ENCODE peak calls at places on chromosome 3, in seven cellular contexts. F is upper lobe of right lung, P is hepatocyte, R is HCT116, K is tibial nerve, S is A549, H is pancreas. X is an unnamed sample.

GRCh38 chr3:126447456-126448106 is 28.1 kb downstream of the ZXDC start:
- DNase-seq in S (no peak), F (peak; percentile 28), H (peak; percentile 17), K (no peak), P (no peak), R (no peak), X (no peak)

GRCh38 chr3:99845335-99845734 is 27.7 kb downstream of the CMSS1 start:
- DNase-seq in H (no peak), R (no peak), S (no peak), F (no peak), P (no peak), K (no peak), X (no peak)

GRCh38 chr3:134186391-134186790 is 64.3 kb downstream of the RYK start:
- DNase-seq in F (no peak), R (no peak), P (no peak), K (no peak), S (no peak), H (no peak), X (no peak)

GRCh38 chr3:46934508-46935167 is 41.9 kb downstream of the CCDC12 start:
- DNase-seq in R (no peak), K (no peak), P (peak; percentile 73), S (no peak), F (peak; percentile 78), H (no peak), X (peak; percentile 81)

GRCh38 chr3:23002846-23003800 is 200.0 kb upstream of the UBE2E2 start:
- DNase-seq in R (no peak), K (no peak), S (no peak), P (peak; percentile 23), H (no peak), F (no peak), X (peak; percentile 44)

GRCh38 chr3:187242900-187243299 is 45.6 kb downstream of the RTP1 start:
- DNase-seq in F (no peak), S (no peak), R (no peak), H (no peak), P (no peak), K (no peak), X (no peak)

GRCh38 chr3:196774191-196774820 is 34.6 kb downstream of the PAK2 start:
- DNase-seq in K (no peak), S (no peak), R (no peak), F (no peak), P (peak; percentile 43), H (no peak), X (no peak)

GRCh38 chr3:63251499-63251898 is 26.6 kb upstream of the SYNPR start:
- DNase-seq in F (no peak), H (no peak), S (no peak), K (no peak), P (no peak), R (no peak), X (no peak)

GRCh38 chr3:29152379-29152778 is 128.5 kb upstream of the RBMS3 start:
- DNase-seq in R (no peak), P (no peak), S (no peak), K (no peak), F (no peak), H (no peak), X (no peak)

GRCh38 chr3:46978985-46979944 is at the start of gene NBEAL2:
- DNase-seq in S (peak; percentile 82), P (peak; percentile 97), K (peak; percentile 89), F (peak; percentile 99), H (peak; percentile 96), R (peak; percentile 83), X (peak; percentile 99)

GRCh38 chr3:40771112-40771511 is 246.4 kb downstream of the ZNF621 start:
- DNase-seq in H (no peak), P (no peak), S (no peak), K (no peak), R (no peak), F (no peak), X (peak; percentile 86)

GRCh38 chr3:113275876-113276580 is 64.7 kb downstream of the BOC start:
- DNase-seq in P (no peak), S (no peak), K (peak; percentile 36), F (no peak), H (peak; percentile 46), R (no peak), X (no peak)

GRCh38 chr3:10956991-10957390 is 35.6 kb upstream of the SLC6A1 start:
- DNase-seq in K (peak; percentile 43), P (no peak), H (no peak), R (no peak), F (no peak), S (no peak), X (no peak)

GRCh38 chr3:141305436-141305835 is 62.9 kb upstream of the ZBTB38 start:
- DNase-seq in S (peak; percentile 43), F (no peak), R (no peak), P (no peak), H (no peak), K (no peak), X (no peak)

GRCh38 chr3:172549144-172549543 is 25.9 kb upstream of the TNFSF10 start:
- DNase-seq in R (no peak), H (no peak), P (peak; percentile 21), K (no peak), S (no peak), F (no peak), X (no peak)

GRCh38 chr3:133722935-133723334 is 23.3 kb upstream of the TF start:
- DNase-seq in K (no peak), P (no peak), F (no peak), H (no peak), S (no peak), R (no peak), X (no peak)

GRCh38 chr3:197376020-197376419 is 77.6 kb upstream of the DLG1 start:
- DNase-seq in S (no peak), F (no peak), R (no peak), H (no peak), K (no peak), P (no peak), X (no peak)

GRCh38 chr3:179713643-179714090 is 60.8 kb downstream of the USP13 start:
- DNase-seq in F (no peak), R (no peak), S (no peak), P (no peak), H (no peak), K (no peak), X (no peak)

GRCh38 chr3:23495507-23495906 is 292.4 kb downstream of the UBE2E2 start:
- DNase-seq in R (no peak), S (no peak), P (no peak), K (no peak), F (no peak), H (no peak), X (no peak)

GRCh38 chr3:53150247-53151085 is 10.5 kb upstream of the PRKCD start:
- DNase-seq in K (no peak), P (no peak), F (peak; percentile 87), R (peak; percentile 21), H (peak; percentile 80), S (no peak), X (peak; percentile 59)

GRCh38 chr3:13219902-13220296 is 146.7 kb upstream of the IQSEC1 start:
- DNase-seq in R (no peak), F (no peak), H (peak; percentile 83), P (no peak), K (no peak), S (no peak), X (no peak)

GRCh38 chr3:65551945-65552344 is 486.8 kb downstream of the MAGI1 start:
- DNase-seq in K (no peak), P (no peak), R (no peak), H (no peak), S (no peak), F (no peak), X (no peak)

GRCh38 chr3:69791111-69791510 is 51.8 kb downstream of the MITF start:
- DNase-seq in F (peak; percentile 85), H (peak; percentile 12), K (peak; percentile 65), P (peak; percentile 40), R (no peak), S (no peak), X (peak; percentile 86)

GRCh38 chr3:138188013-138188352 is 882 bp downstream of the ARMC8 start:
- DNase-seq in S (peak; percentile 24), H (no peak), F (no peak), R (no peak), P (no peak), K (no peak), X (no peak)

GRCh38 chr3:66692751-66693140 is 191.9 kb upstream of the LRIG1 start:
- DNase-seq in S (no peak), K (no peak), P (no peak), R (no peak), F (no peak), H (no peak), X (no peak)

GRCh38 chr3:111809196-111809595 is 49.9 kb upstream of the PHLDB2 start:
- DNase-seq in F (no peak), S (no peak), H (no peak), K (no peak), P (no peak), R (no peak), X (no peak)

GRCh38 chr3:120846073-120846472 is 61.9 kb upstream of the STXBP5L start:
- DNase-seq in P (no peak), F (no peak), S (no peak), R (no peak), K (no peak), H (no peak), X (no peak)

DNA sequence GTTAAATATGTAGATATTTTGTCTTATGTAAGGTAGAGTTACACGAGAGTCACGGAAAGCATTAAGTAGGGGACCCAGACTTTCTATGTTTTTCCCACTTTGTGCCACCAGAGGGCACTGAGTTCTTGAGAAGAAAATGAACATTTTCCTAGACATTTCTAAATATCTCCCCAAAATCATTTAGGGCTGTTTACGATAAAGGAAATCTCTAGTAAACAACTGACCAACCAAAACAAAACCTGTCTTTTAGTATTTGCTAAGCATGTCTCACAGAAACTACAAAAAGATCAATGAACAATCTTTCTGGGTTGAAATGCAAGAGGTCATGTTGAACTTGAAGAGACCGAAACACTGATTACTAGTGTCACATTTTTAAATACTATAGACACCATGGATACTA is 16.1 kb downstream of the POU1F1 start:
- DNase-seq in K (peak; percentile 20), R (peak; percentile 44), F (no peak), S (peak; percentile 28), H (peak; percentile 36), P (peak; percentile 78), X (no peak)
- H3K4me3 ChIP-seq in K (no peak overlapping the region), R (no peak overlapping the region), F (no peak overlapping the region), S (no peak overlapping the region), H (no peak overlapping the region), P (no peak overlapping the region), X (no peak overlapping the region)

GRCh38 chr3:135806342-135806741 is 159.2 kb upstream of the PPP2R3A start:
- DNase-seq in F (no peak), H (no peak), P (no peak), R (no peak), K (no peak), S (no peak), X (no peak)
- H3K4me1 ChIP-seq in F (no peaks in the 10 kb centered on the region), H (no peaks in the 10 kb centered on the region), P (no peaks in the 10 kb centered on the region), R (no peaks in the 10 kb centered on the region), K (no peaks in the 10 kb centered on the region), S (no peaks in the 10 kb centered on the region), X (no peaks in the 10 kb centered on the region)

GRCh38 chr3:32147935-32148334 is 41.5 kb downstream of the GPD1L start:
- DNase-seq in F (no peak), R (no peak), K (no peak), S (no peak), P (no peak), H (no peak), X (no peak)
- H3K27ac ChIP-seq in F (no peak overlapping the region), R (no peak overlapping the region), K (no peak overlapping the region), S (no peak overlapping the region), P (no peak overlapping the region), H (no peak overlapping the region), X (no peak overlapping the region)

DNA sequence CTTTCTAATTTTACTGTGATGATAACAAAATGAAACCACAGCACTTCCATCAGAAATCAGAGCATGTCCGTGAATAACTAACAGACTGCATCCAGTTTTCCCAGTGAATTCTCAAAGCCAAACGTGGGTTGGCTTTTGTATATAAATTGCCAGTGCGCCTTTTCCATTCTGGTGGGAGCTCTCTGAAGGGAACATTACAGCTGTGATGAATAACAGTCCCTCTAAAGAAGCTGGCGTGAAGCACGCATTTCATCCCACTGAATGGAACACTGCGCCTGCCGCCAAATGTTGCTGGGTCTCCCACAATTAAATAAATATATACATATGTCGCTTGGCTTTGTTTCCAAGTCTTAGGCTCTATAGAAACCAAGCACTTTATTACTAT is 113.0 kb upstream of the PFN2 start:
- DNase-seq in H (no peak), S (no peak), P (peak; percentile 48), K (no peak), F (no peak), R (no peak), X (no peak)
- H3K4me3 ChIP-seq in H (no peak overlapping the region), S (peak overlapping the region; percentile 1), P (no peak overlapping the region), K (peak overlapping the region; percentile 13), F (peak overlapping the region; percentile 19), R (no peak overlapping the region), X (peak overlapping the region; percentile 27)